ENCODE peak calls at places on chromosomes 11 and 22, in four cellular contexts. Z is prostate gland, I is dorsolateral prefrontal cortex, T is BJ. N is an unnamed sample.

GRCh38 chr22:28799834-28800307 is 498 bp downstream of the XBP1 start:
- DNase-seq in I (no peak), T (peak; percentile 1), Z (no peak), N (peak; percentile 13)

GRCh38 chr11:2931416-2931746 is 2.2 kb upstream of the PHLDA2 start:
- DNase-seq in Z (no peak), T (no peak), I (peak; percentile 11), N (no peak)

GRCh38 chr22:30941363-30941740 is 27.2 kb downstream of the MORC2 start:
- DNase-seq in I (no peak), T (no peak), Z (no peak), N (no peak)

GRCh38 chr11:88683024-88683423 is 345.5 kb upstream of the CTSC start:
- DNase-seq in Z (no peak), T (no peak), I (no peak), N (no peak)

GRCh38 chr11:46380340-46381045 is 976 bp upstream of the MDK start:
- DNase-seq in Z (peak; percentile 57), T (no peak), I (no peak), N (no peak)

GRCh38 chr11:74011360-74012071 is 2.6 kb upstream of the UCP3 start:
- DNase-seq in I (no peak), Z (no peak), T (no peak), N (no peak)

GRCh38 chr11:34028407-34028804 is 23.1 kb upstream of the CAPRIN1 start:
- DNase-seq in Z (no peak), T (no peak), I (peak; percentile 39), N (no peak)

GRCh38 chr22:43155789-43156188 is 4.4 kb downstream of the TSPO start:
- DNase-seq in I (no peak), T (no peak), Z (no peak), N (no peak)

GRCh38 chr11:1749787-1750351 is 526 bp downstream of the IFITM10 start:
- DNase-seq in T (peak; percentile 43), Z (no peak), I (no peak), N (no peak)

GRCh38 chr11:114556135-114556534 is 3.5 kb downstream of the NXPE1 start:
- DNase-seq in I (no peak), Z (no peak), T (no peak), N (no peak)

GRCh38 chr11:106880121-106880520 is 138.2 kb downstream of the GUCY1A2 start:
- DNase-seq in I (no peak), T (no peak), Z (no peak), N (no peak)

GRCh38 chr22:42991010-42991651 is 23.8 kb downstream of the PACSIN2 start:
- DNase-seq in I (no peak), Z (no peak), T (no peak), N (peak; percentile 65)

GRCh38 chr11:12108875-12109453 is 1.4 kb upstream of the MICAL2 start:
- DNase-seq in T (no peak), Z (no peak), I (no peak), N (no peak)

GRCh38 chr11:45765836-45766235 is 39.1 kb upstream of the SLC35C1 start:
- DNase-seq in Z (peak; percentile 10), T (no peak), I (no peak), N (no peak)

GRCh38 chr11:47725445-47726442 is 10.6 kb upstream of the AGBL2 start:
- DNase-seq in Z (no peak), T (no peak), I (no peak), N (no peak)
- H3K4me3 ChIP-seq in Z (no peak overlapping the region), T (no peak overlapping the region), I (no peak overlapping the region), N (no peak overlapping the region)

DNA sequence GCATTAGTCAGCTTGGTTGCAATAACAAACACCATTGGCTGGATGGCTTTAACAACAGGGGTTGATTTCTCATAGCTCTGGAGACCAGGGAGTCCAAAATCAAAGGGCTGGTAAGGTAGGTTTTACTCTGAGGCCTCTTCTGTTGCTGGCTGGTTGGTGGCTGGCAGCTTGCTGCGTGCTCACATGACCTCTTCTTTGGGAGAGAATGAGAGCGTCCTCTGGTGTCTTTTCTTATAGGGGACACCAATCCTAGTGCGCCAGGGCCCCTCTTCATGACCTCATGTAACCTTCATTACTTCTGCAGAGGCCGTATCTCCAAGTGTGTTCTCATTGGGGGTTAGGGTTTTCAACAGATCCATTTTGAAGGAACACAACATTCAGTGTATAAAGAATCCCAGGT is 1308.3 kb downstream of the TBC1D22A start:
- DNase-seq in Z (no peak), T (no peak), I (no peak), N (no peak)
- TF ChIP-seq CTCF in Z (no peak), T (no peak), I (no peak), N (no peak)

DNA sequence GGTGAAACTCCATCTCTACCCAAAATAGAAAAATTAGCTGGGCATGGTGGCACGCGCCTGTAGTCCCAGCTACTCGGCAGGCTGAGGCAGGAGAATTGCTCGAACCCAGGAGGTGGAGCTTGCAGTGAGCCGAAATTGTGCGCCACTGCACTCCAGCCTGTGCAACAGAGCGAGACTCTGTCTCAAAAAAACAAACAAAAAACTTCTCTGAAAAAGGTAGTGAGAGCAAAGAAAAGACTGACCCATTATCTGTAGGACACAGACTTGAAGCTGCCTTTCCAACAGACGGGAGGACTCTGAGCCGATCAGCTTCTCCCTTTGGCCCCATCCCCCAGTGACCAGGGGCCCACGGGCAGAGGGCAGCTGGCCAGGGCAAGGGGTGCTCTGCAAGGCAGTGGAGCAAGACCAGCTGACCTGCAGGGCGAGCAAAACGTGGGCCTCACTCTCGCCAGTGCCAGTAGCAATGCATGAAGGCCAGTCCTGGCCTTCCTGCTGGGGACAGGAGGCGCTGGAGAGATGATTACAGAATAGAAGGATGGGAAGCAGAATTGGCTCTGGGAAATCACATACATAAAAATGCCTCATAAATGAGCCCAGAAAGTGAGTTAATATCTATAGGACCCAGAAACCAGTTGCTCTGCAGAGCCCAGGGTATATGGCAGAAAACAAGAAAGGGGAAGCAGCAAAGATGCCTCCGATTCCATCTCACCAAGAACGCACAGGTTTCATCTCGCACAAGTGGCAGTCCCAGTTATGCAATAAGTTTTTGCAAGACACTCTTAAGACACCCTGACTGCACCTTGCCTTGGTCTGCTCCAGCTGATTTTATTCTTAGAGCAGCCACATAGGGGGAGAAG is 2.8 kb downstream of the EHD1 start:
- DNase-seq in T (no peak), Z (no peak), I (no peak), N (no peak)
- H3K4me3 ChIP-seq in T (peak overlapping the region; percentile 77), Z (peak overlapping the region; percentile 60), I (peak overlapping the region; percentile 94), N (peak overlapping the region; percentile 95)

GRCh38 chr11:122775675-122776271 is 62.5 kb upstream of the CRTAM start:
- DNase-seq in Z (no peak), T (no peak), I (no peak), N (no peak)
- TF ChIP-seq CTCF in Z (no peak), T (no peak), I (no peak), N (no peak)

GRCh38 chr11:119320593-119321524 is 3.9 kb upstream of the MCAM start:
- DNase-seq in I (no peak), Z (no peak), T (no peak), N (no peak)
- H3K4me3 ChIP-seq in I (peak overlapping the region; percentile 68), Z (peak overlapping the region; percentile 31), T (peak overlapping the region; percentile 39), N (peak overlapping the region; percentile 46)

GRCh38 chr11:102517670-102518069 is 12.9 kb downstream of the MMP7 start:
- DNase-seq in Z (no peak), I (no peak), T (no peak), N (no peak)

GRCh38 chr11:102521121-102521520 is 9.4 kb downstream of the MMP7 start:
- DNase-seq in Z (no peak), I (no peak), T (no peak), N (no peak)

GRCh38 chr11:102520514-102520913 is 10.0 kb downstream of the MMP7 start:
- DNase-seq in I (no peak), Z (no peak), T (no peak), N (no peak)

GRCh38 chr11:102516179-102516578 is 14.4 kb downstream of the MMP7 start:
- DNase-seq in T (no peak), Z (no peak), I (no peak), N (no peak)

DNA sequence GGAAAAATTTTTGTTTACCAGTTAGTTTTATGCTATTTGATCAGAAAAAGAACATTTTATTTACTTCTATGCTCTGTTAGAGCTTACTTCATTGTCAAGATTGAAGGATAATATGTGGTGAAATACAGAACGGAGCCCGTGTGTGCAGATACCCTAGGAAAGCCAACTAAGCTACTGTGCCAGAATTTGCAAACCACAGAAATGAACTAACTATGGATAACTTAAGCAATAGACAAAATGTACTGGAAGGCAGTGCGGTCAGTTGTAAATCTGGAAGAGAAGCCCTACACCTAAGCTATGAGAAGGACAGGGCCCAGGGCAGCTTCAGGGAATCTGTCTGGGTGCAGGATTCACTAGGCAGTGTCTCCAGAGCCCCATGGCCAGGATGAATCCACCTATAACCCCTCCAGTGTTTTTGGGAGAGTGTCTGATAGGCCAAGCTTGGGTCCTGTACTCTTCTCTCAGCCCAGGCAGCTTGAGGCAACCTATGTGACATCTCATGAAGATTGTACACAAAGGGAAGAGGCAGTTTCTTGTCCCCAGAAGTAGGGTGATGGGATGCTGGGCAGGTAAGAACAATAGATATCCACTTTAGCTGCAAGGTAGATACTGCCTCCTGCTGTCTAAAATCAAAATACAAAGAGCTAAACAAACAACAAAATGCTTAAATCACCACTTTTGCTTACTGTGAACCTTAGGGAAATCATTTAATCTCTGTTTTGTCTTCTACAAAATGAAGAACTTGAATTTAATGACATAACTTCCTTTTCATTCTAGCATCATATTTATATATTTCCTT is 12.1 kb downstream of the MMP7 start:
- DNase-seq in I (no peak), Z (no peak), T (no peak), N (no peak)
- TF ChIP-seq CTCF in I (no peak), Z (no peak), T (no peak), N (peak; percentile 11)

GRCh38 chr11:76030286-76030685 is 176.0 kb downstream of the WNT11 start:
- DNase-seq in T (no peak), I (no peak), Z (no peak), N (no peak)

GRCh38 chr11:76035020-76035419 is 171.3 kb downstream of the WNT11 start:
- DNase-seq in Z (no peak), T (no peak), I (no peak), N (no peak)

GRCh38 chr11:76026862-76027261 is 179.4 kb downstream of the WNT11 start:
- DNase-seq in I (no peak), Z (no peak), T (no peak), N (no peak)

GRCh38 chr11:76033699-76034098 is 172.6 kb downstream of the WNT11 start:
- DNase-seq in I (no peak), Z (no peak), T (no peak), N (no peak)

GRCh38 chr11:76030973-76031590 is 175.2 kb downstream of the WNT11 start:
- DNase-seq in Z (no peak), T (no peak), I (no peak), N (no peak)
- H3K4me3 ChIP-seq in Z (no peak overlapping the region), T (no peak overlapping the region), I (no peak overlapping the region), N (no peak overlapping the region)

GRCh38 chr22:32474635-32475427 is at the start of gene FBXO7:
- DNase-seq in T (peak; percentile 26), I (peak; percentile 92), Z (peak; percentile 86), N (peak; percentile 75)
- TF ChIP-seq CTCF in T (peak; percentile 60), I (peak; percentile 42), Z (peak; percentile 39), N (peak; percentile 51)

GRCh38 chr11:10916674-10917073 is 58.8 kb upstream of the ZBED5 start:
- DNase-seq in T (no peak), I (no peak), Z (no peak), N (no peak)

GRCh38 chr11:10917802-10918201 is 59.9 kb upstream of the ZBED5 start:
- DNase-seq in Z (no peak), T (no peak), I (no peak), N (no peak)

GRCh38 chr11:10918698-10919097 is 60.8 kb upstream of the ZBED5 start:
- DNase-seq in I (no peak), T (no peak), Z (no peak), N (no peak)

GRCh38 chr11:10920205-10920604 is 62.4 kb upstream of the ZBED5 start:
- DNase-seq in I (no peak), T (no peak), Z (no peak), N (peak; percentile 78)

GRCh38 chr11:10918275-10918674 is 60.4 kb upstream of the ZBED5 start:
- DNase-seq in Z (no peak), T (no peak), I (no peak), N (no peak)
- H3K4me3 ChIP-seq in Z (no peak overlapping the region), T (no peak overlapping the region), I (no peak overlapping the region), N (no peak overlapping the region)